ENCODE peak calls at places on chromosome 20, in eight cellular contexts. One of them, this sample, is unnamed. For H3K36me3, the result is how much of the 10 kb centered on the place peaks cover.

GRCh38 chr20:43799741-43800140 is 72.9 kb upstream of the GTSF1L start:
- DNase-seq in tibial nerve: no peak
- DNase-seq in ovary: no peak
- DNase-seq in lung: no peak
- DNase-seq in neuronal stem cell: no peak
- DNase-seq in fibroblast of lung: no peak
- DNase-seq in uterus: no peak
- DNase-seq in mesenchymal stem cell: no peak
- DNase-seq in this sample: no peak

GRCh38 chr20:6632187-6632586 is 135.3 kb upstream of the BMP2 start:
- DNase-seq in tibial nerve: peak
- DNase-seq in mesenchymal stem cell: peak
- DNase-seq in ovary: peak
- DNase-seq in uterus: peak
- DNase-seq in lung: no peak
- DNase-seq in fibroblast of lung: peak
- DNase-seq in neuronal stem cell: no peak
- DNase-seq in this sample: no peak

GRCh38 chr20:3648941-3649340 is 14.3 kb downstream of the GFRA4 start:
- DNase-seq in tibial nerve: no peak
- DNase-seq in neuronal stem cell: no peak
- DNase-seq in mesenchymal stem cell: no peak
- DNase-seq in fibroblast of lung: no peak
- DNase-seq in lung: no peak
- DNase-seq in uterus: no peak
- DNase-seq in ovary: no peak
- DNase-seq in this sample: no peak

GRCh38 chr20:33443006-33443511 is 504 bp downstream of the SNTA1 start:
- DNase-seq in fibroblast of lung: no peak
- DNase-seq in mesenchymal stem cell: peak
- DNase-seq in neuronal stem cell: no peak
- DNase-seq in tibial nerve: no peak
- DNase-seq in lung: no peak
- DNase-seq in ovary: peak
- DNase-seq in uterus: peak
- DNase-seq in this sample: no peak

GRCh38 chr20:51172558-51173428 is 149.9 kb upstream of the KCNG1 start:
- DNase-seq in lung: no peak
- DNase-seq in tibial nerve: no peak
- DNase-seq in mesenchymal stem cell: no peak
- DNase-seq in neuronal stem cell: no peak
- DNase-seq in fibroblast of lung: no peak
- DNase-seq in ovary: no peak
- DNase-seq in uterus: no peak
- DNase-seq in this sample: no peak

GRCh38 chr20:20824924-20825584 is 112.6 kb upstream of the RALGAPA2 start:
- DNase-seq in lung: peak
- DNase-seq in mesenchymal stem cell: no peak
- DNase-seq in neuronal stem cell: peak
- DNase-seq in ovary: peak
- DNase-seq in fibroblast of lung: peak
- DNase-seq in uterus: peak
- DNase-seq in tibial nerve: peak
- DNase-seq in this sample: no peak

GRCh38 chr20:39849664-39850063 is 839.4 kb downstream of the MAFB start:
- DNase-seq in mesenchymal stem cell: peak
- DNase-seq in lung: peak
- DNase-seq in neuronal stem cell: no peak
- DNase-seq in fibroblast of lung: peak
- DNase-seq in tibial nerve: peak
- DNase-seq in ovary: peak
- DNase-seq in uterus: peak
- DNase-seq in this sample: peak

GRCh38 chr20:63172726-63173125 is 43.2 kb downstream of the YTHDF1 start:
- DNase-seq in lung: no peak
- DNase-seq in fibroblast of lung: no peak
- DNase-seq in mesenchymal stem cell: no peak
- DNase-seq in neuronal stem cell: no peak
- DNase-seq in uterus: no peak
- DNase-seq in tibial nerve: no peak
- DNase-seq in ovary: no peak
- DNase-seq in this sample: no peak

GRCh38 chr20:24684954-24685691 is 215.7 kb downstream of the SYNDIG1 start:
- DNase-seq in uterus: no peak
- DNase-seq in ovary: no peak
- DNase-seq in tibial nerve: no peak
- DNase-seq in neuronal stem cell: no peak
- DNase-seq in fibroblast of lung: no peak
- DNase-seq in lung: no peak
- DNase-seq in mesenchymal stem cell: no peak
- DNase-seq in this sample: no peak

GRCh38 chr20:44217342-44218092 is 6.9 kb upstream of the OSER1 start:
- DNase-seq in lung: peak
- DNase-seq in tibial nerve: peak
- DNase-seq in fibroblast of lung: peak
- DNase-seq in ovary: peak
- DNase-seq in mesenchymal stem cell: peak
- DNase-seq in uterus: peak
- DNase-seq in neuronal stem cell: peak
- DNase-seq in this sample: peak

GRCh38 chr20:20051767-20052073 is 546 bp downstream of the CRNKL1 start:
- DNase-seq in neuronal stem cell: no peak
- DNase-seq in tibial nerve: no peak
- DNase-seq in uterus: no peak
- DNase-seq in mesenchymal stem cell: no peak
- DNase-seq in lung: no peak
- DNase-seq in ovary: no peak
- DNase-seq in fibroblast of lung: no peak
- DNase-seq in this sample: no peak

GRCh38 chr20:60652615-60653014 is 599.4 kb upstream of the CDH4 start:
- DNase-seq in neuronal stem cell: no peak
- DNase-seq in mesenchymal stem cell: no peak
- DNase-seq in uterus: no peak
- DNase-seq in ovary: no peak
- DNase-seq in tibial nerve: no peak
- DNase-seq in fibroblast of lung: no peak
- DNase-seq in lung: no peak
- DNase-seq in this sample: no peak

GRCh38 chr20:8060977-8061376 is 41.4 kb upstream of the TMX4 start:
- DNase-seq in mesenchymal stem cell: no peak
- DNase-seq in uterus: no peak
- DNase-seq in ovary: no peak
- DNase-seq in fibroblast of lung: no peak
- DNase-seq in tibial nerve: no peak
- DNase-seq in lung: no peak
- DNase-seq in neuronal stem cell: no peak
- DNase-seq in this sample: no peak

GRCh38 chr20:51377132-51377531 is 165.4 kb downstream of the NFATC2 start:
- DNase-seq in fibroblast of lung: no peak
- DNase-seq in uterus: no peak
- DNase-seq in mesenchymal stem cell: no peak
- DNase-seq in tibial nerve: no peak
- DNase-seq in neuronal stem cell: no peak
- DNase-seq in lung: no peak
- DNase-seq in ovary: no peak
- DNase-seq in this sample: no peak

GRCh38 chr20:8361779-8362178 is 229.7 kb downstream of the PLCB1 start:
- DNase-seq in neuronal stem cell: no peak
- DNase-seq in uterus: no peak
- DNase-seq in tibial nerve: no peak
- DNase-seq in ovary: no peak
- DNase-seq in fibroblast of lung: no peak
- DNase-seq in mesenchymal stem cell: no peak
- DNase-seq in lung: no peak
- DNase-seq in this sample: no peak

GRCh38 chr20:61112515-61112914 is 139.5 kb upstream of the CDH4 start:
- DNase-seq in uterus: no peak
- DNase-seq in ovary: no peak
- DNase-seq in tibial nerve: no peak
- DNase-seq in lung: no peak
- DNase-seq in fibroblast of lung: peak
- DNase-seq in neuronal stem cell: no peak
- DNase-seq in mesenchymal stem cell: peak
- DNase-seq in this sample: no peak

GRCh38 chr20:7694940-7695567 is 245.2 kb downstream of the HAO1 start:
- DNase-seq in ovary: no peak
- DNase-seq in neuronal stem cell: no peak
- DNase-seq in fibroblast of lung: no peak
- DNase-seq in mesenchymal stem cell: no peak
- DNase-seq in tibial nerve: no peak
- DNase-seq in lung: no peak
- DNase-seq in uterus: no peak
- DNase-seq in this sample: no peak

GRCh38 chr20:47262365-47263013 is 94.0 kb downstream of the ZMYND8 start:
- DNase-seq in neuronal stem cell: no peak
- DNase-seq in uterus: no peak
- DNase-seq in fibroblast of lung: no peak
- DNase-seq in tibial nerve: no peak
- DNase-seq in lung: no peak
- DNase-seq in mesenchymal stem cell: no peak
- DNase-seq in ovary: no peak
- DNase-seq in this sample: no peak
- H3K36me3 ChIP-seq in neuronal stem cell: half or more
- H3K36me3 ChIP-seq in uterus: under half
- H3K36me3 ChIP-seq in fibroblast of lung: under half
- H3K36me3 ChIP-seq in tibial nerve: under half
- H3K36me3 ChIP-seq in lung: under half
- H3K36me3 ChIP-seq in mesenchymal stem cell: under half
- H3K36me3 ChIP-seq in ovary: under half
- H3K36me3 ChIP-seq in this sample: under half

GRCh38 chr20:419556-420168 is 11.6 kb downstream of the RBCK1 start:
- DNase-seq in uterus: no peak
- DNase-seq in lung: no peak
- DNase-seq in neuronal stem cell: no peak
- DNase-seq in mesenchymal stem cell: no peak
- DNase-seq in tibial nerve: no peak
- DNase-seq in fibroblast of lung: no peak
- DNase-seq in ovary: no peak
- DNase-seq in this sample: no peak
- H3K36me3 ChIP-seq in uterus: under half
- H3K36me3 ChIP-seq in lung: under half
- H3K36me3 ChIP-seq in neuronal stem cell: half or more
- H3K36me3 ChIP-seq in mesenchymal stem cell: half or more
- H3K36me3 ChIP-seq in tibial nerve: under half
- H3K36me3 ChIP-seq in fibroblast of lung: under half
- H3K36me3 ChIP-seq in ovary: under half
- H3K36me3 ChIP-seq in this sample: under half

DNA sequence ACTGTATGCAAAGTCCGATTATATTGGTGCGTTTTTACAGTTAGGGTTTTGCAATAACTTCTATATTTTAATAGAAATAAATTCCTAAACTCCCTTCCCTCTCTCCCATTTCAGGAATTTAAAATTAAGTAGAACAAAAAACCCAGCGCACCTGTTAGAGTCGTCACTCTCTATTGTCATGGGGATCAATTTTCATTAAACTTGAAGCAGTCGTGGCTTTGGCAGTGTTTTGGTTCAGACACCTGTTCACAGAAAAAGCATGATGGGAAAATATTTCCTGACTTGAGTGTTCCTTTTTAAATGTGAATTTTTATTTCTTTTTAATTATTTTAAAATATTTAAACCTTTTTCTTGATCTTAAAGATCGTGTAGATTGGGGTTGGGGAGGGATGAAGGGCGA is 13.7 kb upstream of the PLCG1 start:
- DNase-seq in tibial nerve: no peak
- DNase-seq in uterus: no peak
- DNase-seq in neuronal stem cell: no peak
- DNase-seq in mesenchymal stem cell: no peak
- DNase-seq in fibroblast of lung: no peak
- DNase-seq in ovary: no peak
- DNase-seq in lung: no peak
- DNase-seq in this sample: no peak
- H3K36me3 ChIP-seq in tibial nerve: under half
- H3K36me3 ChIP-seq in uterus: under half
- H3K36me3 ChIP-seq in neuronal stem cell: half or more
- H3K36me3 ChIP-seq in mesenchymal stem cell: half or more
- H3K36me3 ChIP-seq in fibroblast of lung: under half
- H3K36me3 ChIP-seq in ovary: under half
- H3K36me3 ChIP-seq in lung: under half
- H3K36me3 ChIP-seq in this sample: half or more

GRCh38 chr20:41436679-41437078 is 70.1 kb upstream of the EMILIN3 start:
- DNase-seq in mesenchymal stem cell: peak
- DNase-seq in neuronal stem cell: no peak
- DNase-seq in tibial nerve: no peak
- DNase-seq in ovary: no peak
- DNase-seq in fibroblast of lung: peak
- DNase-seq in lung: no peak
- DNase-seq in uterus: no peak
- DNase-seq in this sample: no peak

GRCh38 chr20:41427833-41428232 is 61.2 kb upstream of the EMILIN3 start:
- DNase-seq in fibroblast of lung: no peak
- DNase-seq in mesenchymal stem cell: no peak
- DNase-seq in ovary: no peak
- DNase-seq in lung: no peak
- DNase-seq in neuronal stem cell: no peak
- DNase-seq in tibial nerve: no peak
- DNase-seq in uterus: no peak
- DNase-seq in this sample: no peak

GRCh38 chr20:41428285-41428684 is 61.7 kb upstream of the EMILIN3 start:
- DNase-seq in neuronal stem cell: no peak
- DNase-seq in mesenchymal stem cell: peak
- DNase-seq in uterus: no peak
- DNase-seq in ovary: no peak
- DNase-seq in fibroblast of lung: peak
- DNase-seq in lung: no peak
- DNase-seq in tibial nerve: no peak
- DNase-seq in this sample: no peak

GRCh38 chr20:41437836-41438235 is 71.2 kb upstream of the EMILIN3 start:
- DNase-seq in mesenchymal stem cell: no peak
- DNase-seq in uterus: no peak
- DNase-seq in neuronal stem cell: no peak
- DNase-seq in lung: no peak
- DNase-seq in fibroblast of lung: peak
- DNase-seq in tibial nerve: no peak
- DNase-seq in ovary: no peak
- DNase-seq in this sample: no peak

DNA sequence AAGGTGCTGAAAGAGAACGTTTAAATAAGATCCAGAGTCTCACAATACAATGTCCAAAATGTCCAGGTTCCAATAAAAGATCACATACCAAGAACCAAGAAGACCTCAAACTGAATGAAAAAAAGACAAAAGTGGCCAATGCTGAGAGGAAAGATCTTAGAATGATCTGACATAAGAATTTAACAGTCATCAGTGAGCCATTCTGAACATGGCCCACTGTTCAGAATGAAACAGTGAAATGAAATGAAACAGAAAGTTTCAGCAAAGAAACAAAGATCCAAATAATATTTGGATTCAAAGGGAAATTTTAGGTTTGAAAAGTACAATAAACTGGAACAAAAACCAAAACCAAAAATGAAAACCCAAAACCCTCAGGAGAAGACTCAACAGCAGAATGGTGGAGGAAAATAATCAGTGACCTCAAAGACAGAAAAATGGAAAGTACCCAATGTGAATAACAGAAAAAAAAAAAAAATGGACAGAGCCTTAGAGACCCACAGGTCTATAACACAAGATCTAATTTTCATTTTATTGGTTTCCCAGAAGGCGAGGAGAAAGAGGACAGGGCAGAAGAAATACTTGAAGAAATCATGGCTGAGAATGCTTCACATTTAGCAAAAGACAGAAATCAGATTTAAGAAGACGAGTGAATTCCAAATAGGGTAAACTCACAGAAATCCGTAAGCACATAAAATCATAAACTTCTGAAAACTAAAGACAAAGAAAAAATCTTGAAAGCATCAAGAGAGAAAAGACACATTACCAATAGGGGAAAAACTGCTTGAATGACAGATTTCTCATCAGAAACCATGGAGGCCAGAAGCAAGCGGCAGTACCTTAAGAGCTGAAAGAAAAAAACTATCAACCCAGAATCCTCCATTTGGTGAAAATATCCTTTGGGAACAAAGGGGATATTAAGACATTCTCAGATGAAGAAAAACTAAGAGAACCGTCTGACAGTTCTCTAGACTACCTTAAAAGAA is 66.3 kb upstream of the EMILIN3 start:
- DNase-seq in fibroblast of lung: no peak
- DNase-seq in lung: no peak
- DNase-seq in tibial nerve: no peak
- DNase-seq in mesenchymal stem cell: no peak
- DNase-seq in neuronal stem cell: no peak
- DNase-seq in ovary: no peak
- DNase-seq in uterus: no peak
- DNase-seq in this sample: no peak
- H3K36me3 ChIP-seq in fibroblast of lung: under half
- H3K36me3 ChIP-seq in lung: under half
- H3K36me3 ChIP-seq in tibial nerve: under half
- H3K36me3 ChIP-seq in mesenchymal stem cell: half or more
- H3K36me3 ChIP-seq in neuronal stem cell: half or more
- H3K36me3 ChIP-seq in ovary: under half
- H3K36me3 ChIP-seq in uterus: under half
- H3K36me3 ChIP-seq in this sample: under half

This sample was measured in MG63.